ENCODE peak calls at places on chromosomes 12 and 14, in nine cellular contexts. W, L, O, R, Z, F, Y, Q and B are unnamed samples.

GRCh38 chr12:14326699-14327098 is 38.8 kb upstream of the ATF7IP start:
- DNase-seq in Z (peak; percentile 1), Q (no peak), O (no peak), L (peak; percentile 49), R (no peak), F (no peak), Y (no peak), W (no peak), B (no peak)

GRCh38 chr12:3288690-3289089 is 202.3 kb upstream of the PRMT8 start:
- DNase-seq in L (no peak), O (no peak), F (no peak), Q (no peak), W (no peak), R (no peak), Y (no peak), Z (no peak), B (no peak)

GRCh38 chr12:124207049-124207448 is 87.8 kb upstream of the RFLNA start:
- DNase-seq in Z (no peak), O (no peak), Q (no peak), L (no peak), F (no peak), R (no peak), W (no peak), Y (no peak), B (no peak)

GRCh38 chr14:55136868-55137785 is 8.1 kb downstream of the LGALS3 start:
- DNase-seq in Q (no peak), W (no peak), Z (peak; percentile 90), L (peak; percentile 87), O (no peak), F (no peak), Y (no peak), R (peak; percentile 75), B (no peak)

GRCh38 chr12:6072302-6072752 is 52.1 kb downstream of the VWF start:
- DNase-seq in F (no peak), O (no peak), Y (no peak), Z (peak; percentile 49), R (no peak), L (peak; percentile 67), W (no peak), Q (no peak), B (no peak)

GRCh38 chr14:89303452-89304435 is 113.3 kb downstream of the FOXN3 start:
- DNase-seq in Z (peak; percentile 90), R (no peak), L (peak; percentile 87), O (peak; percentile 73), Q (peak; percentile 28), Y (no peak), W (peak; percentile 35), F (peak; percentile 86), B (no peak)

GRCh38 chr12:68981536-68981935 is 48.6 kb upstream of the CPM start:
- DNase-seq in O (no peak), R (no peak), Y (no peak), W (no peak), Z (peak; percentile 21), L (peak; percentile 52), F (no peak), Q (no peak), B (no peak)

GRCh38 chr12:58711968-58712367 is 208.3 kb downstream of the LRIG3 start:
- DNase-seq in R (no peak), Z (peak; percentile 78), Q (no peak), W (no peak), L (peak; percentile 93), Y (no peak), O (no peak), F (no peak), B (no peak)

GRCh38 chr14:76389841-76390240 is 13.9 kb downstream of the ESRRB start:
- DNase-seq in Q (no peak), R (no peak), F (no peak), Z (no peak), W (no peak), L (no peak), Y (no peak), O (no peak), B (no peak)

GRCh38 chr12:39239484-39240143 is 203.3 kb downstream of the KIF21A start:
- DNase-seq in R (no peak), F (no peak), Q (no peak), W (no peak), O (no peak), Y (no peak), Z (peak; percentile 35), L (peak; percentile 34), B (no peak)

GRCh38 chr12:45613306-45613705 is 116.2 kb upstream of the ARID2 start:
- DNase-seq in Z (peak; percentile 52), O (no peak), F (no peak), Y (no peak), Q (no peak), L (peak; percentile 43), W (no peak), R (no peak), B (no peak)

GRCh38 chr14:103618999-103619398 is 10.0 kb upstream of the KLC1 start:
- DNase-seq in F (no peak), O (no peak), R (no peak), Q (no peak), L (peak; percentile 29), W (no peak), Y (no peak), Z (peak; percentile 30), B (no peak)

GRCh38 chr12:30448038-30448437 is 247.6 kb downstream of the IPO8 start:
- DNase-seq in W (no peak), F (no peak), R (no peak), Z (no peak), Y (no peak), L (no peak), Q (no peak), O (no peak), B (no peak)

GRCh38 chr14:34693228-34693939 is 21.0 kb downstream of the CFL2 start:
- DNase-seq in F (no peak), L (no peak), Q (peak; percentile 74), Z (no peak), O (peak; percentile 69), Y (no peak), R (no peak), W (peak; percentile 92), B (no peak)

GRCh38 chr14:21514341-21514740 is 3.2 kb upstream of the METTL3 start:
- DNase-seq in W (no peak), O (no peak), Y (no peak), L (no peak), Z (no peak), Q (no peak), F (no peak), R (no peak), B (no peak)

GRCh38 chr14:98614741-98615140 is 657.3 kb downstream of the BCL11B start:
- DNase-seq in W (no peak), Y (no peak), F (no peak), O (no peak), L (no peak), R (no peak), Z (no peak), Q (no peak), B (no peak)

GRCh38 chr12:59459966-59460365 is 135.9 kb upstream of the SLC16A7 start:
- DNase-seq in Q (no peak), L (peak; percentile 60), R (peak; percentile 3), F (no peak), Z (peak; percentile 12), W (no peak), O (no peak), Y (no peak), B (no peak)

GRCh38 chr12:810635-811415 is 58.4 kb downstream of the WNK1 start:
- DNase-seq in F (no peak), Z (no peak), L (peak; percentile 11), O (no peak), W (no peak), Y (no peak), Q (no peak), R (no peak), B (no peak)

GRCh38 chr14:25464772-25465171 is 414.8 kb upstream of the STXBP6 start:
- DNase-seq in Y (no peak), L (no peak), F (no peak), W (no peak), Z (no peak), Q (no peak), O (no peak), R (no peak), B (no peak)

GRCh38 chr14:67270933-67271332 is 29.7 kb downstream of the PALS1 start:
- DNase-seq in W (no peak), O (no peak), R (no peak), Y (no peak), L (no peak), Q (no peak), F (no peak), Z (no peak), B (no peak)

GRCh38 chr12:76764856-76765255 is 941 bp downstream of the ZDHHC17 start:
- DNase-seq in O (no peak), R (no peak), Z (peak; percentile 30), Y (no peak), F (peak; percentile 34), W (no peak), Q (no peak), L (no peak), B (no peak)

GRCh38 chr12:70044170-70044569 is 199.1 kb upstream of the CNOT2 start:
- DNase-seq in Z (no peak), F (no peak), O (no peak), Y (no peak), Q (no peak), W (no peak), R (no peak), L (peak; percentile 12), B (no peak)

GRCh38 chr12:115638753-115639666 is 638.5 kb downstream of the MED13L start:
- DNase-seq in F (no peak), L (no peak), Y (no peak), R (no peak), Q (no peak), O (no peak), W (no peak), Z (no peak), B (no peak)

GRCh38 chr12:119153477-119154434 is 25.0 kb upstream of the HSPB8 start:
- DNase-seq in O (peak; percentile 89), R (no peak), Q (peak; percentile 96), W (no peak), Y (no peak), F (no peak), L (no peak), Z (peak; percentile 5), B (peak; percentile 80)

GRCh38 chr12:107320031-107320928 is 226.9 kb upstream of the CRY1 start:
- DNase-seq in R (no peak), Q (peak; percentile 84), O (peak; percentile 76), Y (no peak), L (peak; percentile 69), Z (peak; percentile 70), F (peak; percentile 68), W (peak; percentile 20), B (peak; percentile 75)

GRCh38 chr14:39175445-39176262 is 600 bp downstream of the PNN start:
- DNase-seq in O (peak; percentile 76), F (peak; percentile 50), Q (peak; percentile 61), Z (no peak), L (peak; percentile 23), Y (peak; percentile 68), R (no peak), W (no peak), B (peak; percentile 75)